ENCODE peak calls at places on chromosome 10, in ten cellular contexts. B is PC-9; R is left lobe of liver; Z is hippocampal formation; I is activated CD8-positive, alpha-beta memory T cell treated with anti-CD3 and anti-CD28 coated beads, Interleukin-2, amount 50 U/mL, for 48 hours; N is progenitor cell of endocrine pancreas; T is posterior cingulate gyrus; K is sciatic nerve; P is GM04503; W is LoVo. A is an unnamed sample.

GRCh38 chr10:92419740-92420553 is 129.0 kb downstream of the MARCHF5 start:
- DNase-seq in N (no peak), P (no peak), R (peak; percentile 51), K (peak; percentile 65), W (no peak), T (no peak), I (no peak), B (no peak), Z (no peak), A (peak; percentile 42)

GRCh38 chr10:93384006-93384405 is 98.1 kb downstream of the MYOF start:
- DNase-seq in I (no peak), Z (no peak), R (no peak), T (no peak), P (no peak), K (no peak), N (no peak), W (peak; percentile 94), B (peak; percentile 85), A (no peak)

GRCh38 chr10:73894245-73894971 is 16.5 kb upstream of the PLAU start:
- DNase-seq in N (no peak), W (no peak), R (no peak), B (peak; percentile 63), Z (no peak), T (no peak), I (no peak), P (peak; percentile 73), K (no peak), A (no peak)

GRCh38 chr10:85623758-85624157 is 742.8 kb downstream of the GRID1 start:
- DNase-seq in P (no peak), T (no peak), Z (no peak), R (no peak), W (no peak), N (no peak), B (no peak), K (no peak), I (no peak), A (no peak)

GRCh38 chr10:30980951-30981616 is 50.6 kb downstream of the ZNF438 start:
- DNase-seq in K (no peak), N (no peak), W (peak; percentile 0), I (no peak), B (no peak), P (peak; percentile 76), Z (peak; percentile 32), R (peak; percentile 92), T (no peak), A (no peak)

GRCh38 chr10:52965938-52966401 is 193.4 kb upstream of the MBL2 start:
- DNase-seq in W (no peak), K (no peak), B (no peak), I (no peak), N (no peak), R (no peak), T (no peak), Z (no peak), P (no peak), A (no peak)

GRCh38 chr10:78756604-78757442 is 311.9 kb upstream of the ZMIZ1 start:
- DNase-seq in B (peak; percentile 86), T (peak; percentile 49), R (peak; percentile 67), Z (peak; percentile 62), I (no peak), K (peak; percentile 77), N (no peak), W (peak; percentile 30), P (peak; percentile 96), A (peak; percentile 90)

GRCh38 chr10:13536674-13537366 is 8.0 kb upstream of the BEND7 start:
- DNase-seq in W (peak; percentile 16), T (no peak), R (peak; percentile 59), K (no peak), P (no peak), N (peak; percentile 64), B (peak; percentile 28), Z (no peak), I (peak; percentile 61), A (peak; percentile 65)

GRCh38 chr10:79930267-79930666 is 18.6 kb downstream of the SFTPD start:
- DNase-seq in R (no peak), I (peak; percentile 41), Z (no peak), W (no peak), P (no peak), K (no peak), T (no peak), N (no peak), B (no peak), A (no peak)

GRCh38 chr10:121080324-121080807 is 229.2 kb downstream of the WDR11 start:
- DNase-seq in R (no peak), P (no peak), Z (no peak), T (no peak), I (no peak), B (no peak), N (no peak), K (no peak), W (no peak), A (no peak)

GRCh38 chr10:108911814-108912541 is 1011.3 kb downstream of the XPNPEP1 start:
- DNase-seq in N (peak; percentile 71), I (no peak), K (peak; percentile 74), W (no peak), T (peak; percentile 38), R (peak; percentile 50), B (no peak), P (no peak), Z (peak; percentile 21), A (peak; percentile 3)

GRCh38 chr10:85459906-85460305 is 906.7 kb downstream of the GRID1 start:
- DNase-seq in I (no peak), N (no peak), T (no peak), R (no peak), W (no peak), P (no peak), Z (no peak), B (no peak), K (no peak), A (no peak)

GRCh38 chr10:14086596-14086995 is 244.1 kb downstream of the FRMD4A start:
- DNase-seq in R (no peak), I (no peak), Z (no peak), P (no peak), B (no peak), T (no peak), W (no peak), K (no peak), N (no peak), A (no peak)

GRCh38 chr10:61866700-61867368 is 34.7 kb upstream of the ARID5B start:
- DNase-seq in T (no peak), B (no peak), Z (no peak), R (no peak), W (no peak), I (no peak), P (no peak), K (no peak), N (no peak), A (no peak)

GRCh38 chr10:97333351-97333600 is 1.3 kb downstream of the FRAT2 start:
- DNase-seq in Z (no peak), I (no peak), B (no peak), P (no peak), W (no peak), K (no peak), R (no peak), T (no peak), N (no peak), A (no peak)

GRCh38 chr10:124686707-124687376 is 57.3 kb downstream of the FAM53B start:
- DNase-seq in K (peak; percentile 85), I (no peak), N (no peak), R (no peak), B (no peak), T (peak; percentile 63), W (no peak), Z (peak; percentile 79), P (no peak), A (no peak)

GRCh38 chr10:30534465-30535144 is 94.9 kb downstream of the LYZL2 start:
- DNase-seq in T (peak; percentile 12), R (peak; percentile 63), K (peak; percentile 82), Z (peak; percentile 37), N (peak; percentile 39), P (no peak), I (peak; percentile 78), B (peak; percentile 60), W (peak; percentile 79), A (peak; percentile 67)

GRCh38 chr10:59622320-59622901 is 87.2 kb downstream of the SLC16A9 start:
- DNase-seq in Z (peak; percentile 14), N (peak; percentile 26), K (no peak), T (no peak), P (no peak), I (peak; percentile 56), B (peak; percentile 25), W (peak; percentile 47), R (no peak), A (peak; percentile 41)

GRCh38 chr10:116848912-116849270 is 408 bp upstream of the ENO4 start:
- DNase-seq in Z (no peak), P (no peak), W (no peak), B (no peak), N (peak; percentile 30), T (no peak), I (no peak), K (no peak), R (no peak), A (no peak)

GRCh38 chr10:72315611-72316385 is 38.9 kb downstream of the DNAJB12 start:
- DNase-seq in Z (no peak), B (peak; percentile 75), T (no peak), W (peak; percentile 56), R (peak; percentile 90), I (no peak), K (no peak), N (no peak), P (peak; percentile 75), A (no peak)

GRCh38 chr10:129365767-129366400 is 101.2 kb upstream of the MGMT start:
- DNase-seq in R (no peak), Z (no peak), I (no peak), P (no peak), W (no peak), T (no peak), N (no peak), B (no peak), K (no peak), A (no peak)

GRCh38 chr10:15719062-15719898 is 442 bp downstream of the ITGA8 start:
- DNase-seq in T (no peak), B (no peak), Z (no peak), N (peak; percentile 34), I (no peak), P (no peak), R (no peak), W (no peak), K (no peak), A (no peak)